ENCODE peak calls at places on chromosomes 5 and 9, in six cellular contexts. T is GM23248, K is IMR-90, U is DND-41, J is OCI-LY7, A is astrocyte. Z is an unnamed sample.

GRCh38 chr5:16245249-16245648 is 65.7 kb upstream of the MARCHF11 start:
- DNase-seq in T (no peak), K (no peak), U (peak; percentile 31), J (no peak), A (no peak), Z (no peak)

GRCh38 chr9:33227013-33227398 is 13.0 kb upstream of the SPINK4 start:
- DNase-seq in T (no peak), K (no peak), U (no peak), J (peak; percentile 22), A (no peak), Z (no peak)

GRCh38 chr5:126481243-126481642 is 58.0 kb downstream of the GRAMD2B start:
- DNase-seq in T (peak; percentile 40), K (peak; percentile 83), U (no peak), J (no peak), A (peak; percentile 79), Z (no peak)

GRCh38 chr5:118956727-118957126 is 31.6 kb downstream of the DTWD2 start:
- DNase-seq in T (peak; percentile 47), K (peak; percentile 22), U (no peak), J (peak; percentile 16), A (no peak), Z (no peak)

GRCh38 chr5:140808889-140809291 is 2.0 kb downstream of the PCDHA4 start:
- DNase-seq in T (no peak), K (no peak), U (no peak), J (no peak), A (no peak), Z (no peak)

GRCh38 chr9:111627260-111627963 is 3.7 kb upstream of the DNAJC25 start:
- DNase-seq in T (no peak), K (no peak), U (no peak), J (no peak), A (no peak), Z (no peak)

GRCh38 chr9:36136277-36136893 is at the start of gene GLIPR2:
- DNase-seq in T (peak; percentile 86), K (peak; percentile 65), U (peak; percentile 70), J (no peak), A (no peak), Z (peak; percentile 68)

GRCh38 chr9:107367727-107368502 is 84.8 kb downstream of the RAD23B start:
- DNase-seq in T (no peak), K (no peak), U (no peak), J (no peak), A (no peak), Z (no peak)

GRCh38 chr5:113112435-113112834 is 135.8 kb downstream of the DCP2 start:
- DNase-seq in T (peak; percentile 84), K (peak; percentile 68), U (no peak), J (no peak), A (peak; percentile 49), Z (no peak)

GRCh38 chr9:115543511-115543910 is 425.6 kb upstream of the TNC start:
- DNase-seq in T (no peak), K (no peak), U (no peak), J (no peak), A (no peak), Z (no peak)

GRCh38 chr9:114372971-114373591 is 14.7 kb downstream of the AKNA start:
- DNase-seq in T (no peak), K (no peak), U (peak; percentile 98), J (peak; percentile 99), A (no peak), Z (no peak)

GRCh38 chr5:82105457-82105856 is 133.6 kb downstream of the ATG10 start:
- DNase-seq in T (peak; percentile 12), K (peak; percentile 20), U (no peak), J (no peak), A (peak; percentile 10), Z (no peak)

GRCh38 chr9:134165357-134166315 is 1.3 kb upstream of the RNU6ATAC start:
- DNase-seq in T (peak; percentile 75), K (peak; percentile 19), U (peak; percentile 65), J (peak; percentile 61), A (no peak), Z (peak; percentile 19)

GRCh38 chr9:32969270-32969669 is 32.2 kb downstream of the APTX start:
- DNase-seq in T (peak; percentile 83), K (peak; percentile 74), U (no peak), J (no peak), A (peak; percentile 69), Z (no peak)

GRCh38 chr5:171606414-171607024 is 179.1 kb upstream of the SMIM23 start:
- DNase-seq in T (peak; percentile 38), K (peak; percentile 10), U (no peak), J (peak; percentile 39), A (no peak), Z (no peak)

GRCh38 chr5:35771321-35771720 is 85.4 kb upstream of the IL7R start:
- DNase-seq in T (peak; percentile 87), K (peak; percentile 97), U (no peak), J (no peak), A (peak; percentile 82), Z (peak; percentile 31)

DNA sequence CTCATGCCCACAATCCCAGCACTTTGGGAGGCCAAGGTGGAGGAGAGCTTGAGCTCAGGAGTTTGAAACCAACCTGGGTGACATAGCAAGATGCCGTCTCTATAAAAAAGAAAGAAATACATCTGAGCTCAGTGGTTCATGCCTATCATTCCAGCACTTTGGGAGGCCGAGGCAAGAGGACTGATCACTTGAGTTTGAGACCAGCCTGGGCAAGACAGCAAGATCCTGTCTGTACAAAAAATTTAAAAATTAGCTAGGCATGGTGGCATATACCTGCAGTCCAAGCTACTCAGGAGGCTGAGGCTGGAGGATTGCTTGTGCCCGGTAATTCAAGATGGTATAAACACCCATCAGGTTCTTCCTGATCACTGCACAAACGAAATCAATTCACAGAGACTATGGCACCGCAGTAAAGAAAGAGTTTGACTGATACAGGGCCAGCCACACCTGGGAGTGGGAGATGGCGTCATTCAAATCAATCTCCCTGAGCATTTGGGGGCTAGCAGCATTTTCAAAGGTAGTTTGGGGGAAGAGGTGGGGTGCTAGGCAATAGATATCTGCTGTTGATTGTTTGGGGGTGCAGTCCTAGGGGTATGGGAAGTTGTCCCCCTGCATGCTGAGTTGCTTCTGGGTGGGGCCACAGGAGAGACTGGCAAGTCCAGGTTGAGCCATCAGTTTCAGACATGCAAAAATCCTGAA is 169.2 kb downstream of the TTC39B start:
- DNase-seq in T (no peak), K (no peak), U (no peak), J (no peak), A (no peak), Z (no peak)
- H2AFZ ChIP-seq in T (no peak overlapping the region), K (no peak overlapping the region), U (no peak overlapping the region), J (no peak overlapping the region), A (no peak overlapping the region), Z (no peak overlapping the region)

DNA sequence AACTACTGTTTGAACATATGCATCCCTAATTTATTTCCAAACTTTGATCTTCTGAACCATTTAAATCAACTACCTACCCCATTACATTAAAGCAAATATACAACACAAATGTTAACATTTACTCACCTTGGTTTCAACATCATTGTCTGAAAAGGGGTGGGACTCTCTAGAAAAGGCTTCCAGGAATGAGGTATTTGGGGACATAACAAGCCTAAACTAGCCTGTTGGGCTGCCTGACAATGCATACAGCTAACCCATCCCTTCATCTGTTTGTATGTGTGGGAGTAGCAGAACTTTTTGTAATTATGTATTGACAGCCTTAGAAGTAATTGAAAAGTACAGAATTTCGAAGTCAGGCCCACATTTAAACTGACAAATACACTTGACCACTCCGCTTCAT is 2225.9 kb upstream of the C9orf72 start:
- DNase-seq in T (no peak), K (no peak), U (no peak), J (no peak), A (no peak), Z (no peak)
- H3K4me2 ChIP-seq in T (no peak overlapping the region), K (no peak overlapping the region), U (no peak overlapping the region), J (no peak overlapping the region), A (no peak overlapping the region), Z (no peak overlapping the region)

DNA sequence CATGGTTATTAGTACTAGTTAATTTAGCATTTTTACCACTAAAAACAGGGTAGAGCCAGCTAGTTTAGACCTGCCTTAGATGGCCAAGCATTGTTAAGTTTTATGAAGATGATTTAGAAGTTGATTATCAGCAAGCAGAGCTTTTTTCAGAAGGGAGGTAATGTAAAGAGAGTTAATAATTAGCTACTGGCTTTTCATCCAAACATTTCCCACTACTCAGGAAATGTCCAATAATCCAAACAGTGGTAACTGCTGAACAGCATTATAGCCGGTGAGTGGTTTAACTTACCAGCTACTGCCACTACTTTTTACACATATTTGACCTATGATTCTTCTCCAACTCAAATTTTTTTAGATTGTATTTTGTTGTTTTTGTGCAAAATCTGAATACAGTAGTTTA is 1.7 kb downstream of the ITGA1 start:
- DNase-seq in T (no peak), K (no peak), U (no peak), J (no peak), A (no peak), Z (no peak)
- H3K4me3 ChIP-seq in T (peak overlapping the region; percentile 85), K (peak overlapping the region; percentile 61), U (peak overlapping the region; percentile 31), J (no peak overlapping the region), A (no peak overlapping the region), Z (no peak overlapping the region)

GRCh38 chr5:135135530-135136201 is 101.6 kb upstream of the PITX1 start:
- DNase-seq in T (peak; percentile 89), K (peak; percentile 79), U (no peak), J (no peak), A (peak; percentile 76), Z (peak; percentile 67)
- H2AFZ ChIP-seq in T (no peak overlapping the region), K (no peak overlapping the region), U (no peak overlapping the region), J (no peak overlapping the region), A (no peak overlapping the region), Z (no peak overlapping the region)

DNA sequence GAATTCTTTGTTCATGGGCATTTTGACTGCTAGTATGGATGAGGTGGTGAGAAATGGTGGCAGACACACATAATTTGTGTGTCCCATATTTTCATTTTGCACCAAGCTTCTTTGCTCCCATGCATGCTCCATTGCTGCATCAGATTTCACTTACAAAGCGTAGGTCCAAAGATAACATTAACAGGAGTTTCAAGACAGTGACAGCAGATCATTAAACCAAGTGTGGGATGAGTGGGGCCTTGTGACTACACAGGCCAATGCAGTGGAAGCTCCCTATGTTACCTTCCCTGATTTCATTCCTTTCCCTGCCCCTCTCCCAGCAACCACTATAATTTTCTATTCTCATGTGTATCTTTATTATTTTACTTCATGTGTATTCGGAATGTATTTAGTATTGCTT is 142.0 kb downstream of the AOPEP start:
- DNase-seq in T (no peak), K (peak; percentile 12), U (no peak), J (no peak), A (peak; percentile 41), Z (no peak)
- H3K4me2 ChIP-seq in T (peak overlapping the region; percentile 19), K (peak overlapping the region; percentile 66), U (no peak overlapping the region), J (no peak overlapping the region), A (peak overlapping the region; percentile 76), Z (peak overlapping the region; percentile 78)

GRCh38 chr9:131096490-131097258 is at the start of gene AIF1L:
- DNase-seq in T (peak; percentile 34), K (no peak), U (no peak), J (no peak), A (no peak), Z (peak; percentile 92)
- H3K4me3 ChIP-seq in T (peak within 1 kb of the TSS; percentile 55), K (peak within 1 kb of the TSS; percentile 31), U (no peak within 1 kb of the TSS), J (no peak within 1 kb of the TSS), A (peak within 1 kb of the TSS; percentile 48), Z (peak within 1 kb of the TSS; percentile 92)

GRCh38 chr5:90637731-90638130 is 79.1 kb downstream of the ADGRV1 start:
- DNase-seq in T (no peak), K (no peak), U (no peak), J (no peak), A (no peak), Z (no peak)
- H2AFZ ChIP-seq in T (no peak overlapping the region), K (no peak overlapping the region), U (no peak overlapping the region), J (no peak overlapping the region), A (no peak overlapping the region), Z (no peak overlapping the region)